ENCODE peak calls at places on chromosomes 1 and 21, in seven cellular contexts. W, U, H, G, E, R and Z are unnamed samples.

GRCh38 chr1:184875218-184875617 is 99.1 kb downstream of the NIBAN1 start:
- DNase-seq in W (no peak), U (no peak), H (no peak), G (no peak), E (no peak), R (no peak), Z (no peak)

GRCh38 chr1:7228252-7228961 is 443.2 kb downstream of the CAMTA1 start:
- DNase-seq in W (no peak), U (no peak), H (no peak), G (no peak), E (no peak), R (no peak), Z (no peak)

GRCh38 chr1:96927125-96927524 is 205.5 kb downstream of the PTBP2 start:
- DNase-seq in W (peak; percentile 33), U (no peak), H (no peak), G (no peak), E (no peak), R (no peak), Z (no peak)

GRCh38 chr1:230502996-230503395 is 76.9 kb upstream of the PGBD5 start:
- DNase-seq in W (no peak), U (no peak), H (no peak), G (no peak), E (no peak), R (no peak), Z (no peak)

GRCh38 chr1:165852896-165853295 is 25.5 kb downstream of the UCK2 start:
- DNase-seq in W (no peak), U (no peak), H (no peak), G (no peak), E (no peak), R (no peak), Z (no peak)

GRCh38 chr21:45909238-45909785 is 72.3 kb upstream of the COL6A1 start:
- DNase-seq in W (no peak), U (no peak), H (no peak), G (no peak), E (no peak), R (no peak), Z (no peak)

GRCh38 chr1:162285149-162285561 is 91.5 kb downstream of the SPATA46 start:
- DNase-seq in W (no peak), U (no peak), H (peak; percentile 83), G (no peak), E (peak; percentile 39), R (no peak), Z (no peak)

GRCh38 chr21:41867313-41867712 is 11.8 kb downstream of the PRDM15 start:
- DNase-seq in W (no peak), U (no peak), H (no peak), G (no peak), E (no peak), R (no peak), Z (no peak)

GRCh38 chr21:35838350-35838749 is 222.0 kb downstream of the SETD4 start:
- DNase-seq in W (no peak), U (no peak), H (no peak), G (no peak), E (no peak), R (no peak), Z (no peak)

GRCh38 chr1:11930571-11931445 is 3.7 kb upstream of the PLOD1 start:
- DNase-seq in W (peak; percentile 85), U (no peak), H (no peak), G (no peak), E (peak; percentile 65), R (no peak), Z (no peak)

GRCh38 chr1:9906466-9906865 is 3.6 kb downstream of the CTNNBIP1 start:
- DNase-seq in W (no peak), U (no peak), H (no peak), G (no peak), E (no peak), R (no peak), Z (no peak)

GRCh38 chr21:15112858-15113257 is 48.1 kb upstream of the NRIP1 start:
- DNase-seq in W (no peak), U (no peak), H (no peak), G (no peak), E (no peak), R (no peak), Z (no peak)

GRCh38 chr1:150168960-150169565 is 19.3 kb downstream of the PLEKHO1 start:
- DNase-seq in W (peak; percentile 45), U (peak; percentile 38), H (peak; percentile 74), G (no peak), E (peak; percentile 74), R (no peak), Z (peak; percentile 79)

GRCh38 chr1:173202430-173203145 is 4.5 kb downstream of the TNFSF4 start:
- DNase-seq in W (peak; percentile 91), U (no peak), H (peak; percentile 16), G (peak; percentile 69), E (peak; percentile 18), R (no peak), Z (no peak)

GRCh38 chr1:68904472-68904871 is 407.6 kb upstream of the DEPDC1 start:
- DNase-seq in W (no peak), U (no peak), H (no peak), G (no peak), E (no peak), R (no peak), Z (no peak)

GRCh38 chr1:2778220-2778592 is 23.3 kb downstream of the TTC34 start:
- DNase-seq in W (no peak), U (no peak), H (no peak), G (no peak), E (no peak), R (no peak), Z (no peak)

GRCh38 chr1:161090617-161091016 is 1.3 kb upstream of the NECTIN4 start:
- DNase-seq in W (no peak), U (no peak), H (no peak), G (no peak), E (no peak), R (no peak), Z (no peak)

DNA sequence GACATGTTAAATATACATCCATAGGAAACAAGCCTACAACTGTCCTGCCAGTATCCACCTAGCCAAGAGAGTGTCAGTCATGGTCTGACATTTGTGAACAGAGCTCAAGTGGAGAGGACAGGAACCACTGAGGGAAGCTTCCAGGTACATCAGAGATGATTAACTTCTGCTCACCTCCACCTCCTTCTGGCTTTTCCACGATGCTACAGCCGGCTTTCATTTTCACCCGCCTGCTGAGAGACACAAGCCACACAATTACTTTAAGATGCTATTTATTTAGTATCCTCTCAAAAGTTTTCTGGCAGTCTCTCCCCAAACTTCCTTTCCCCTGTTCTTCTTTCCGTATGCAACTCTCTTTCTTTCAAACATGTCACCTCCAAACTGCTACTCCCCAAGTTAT is 2.1 kb downstream of the ETV3 start:
- DNase-seq in W (no peak), U (no peak), H (no peak), G (no peak), E (no peak), R (no peak), Z (no peak)
- H3K4me3 ChIP-seq in W (peak overlapping the region; percentile 95), U (no peak overlapping the region), H (no peak overlapping the region), G (peak overlapping the region; percentile 95), E (no peak overlapping the region), R (peak overlapping the region; percentile 97), Z (no peak overlapping the region)

GRCh38 chr1:147809236-147809635 is 48.8 kb upstream of the GJA5 start:
- DNase-seq in W (no peak), U (no peak), H (no peak), G (no peak), E (no peak), R (no peak), Z (no peak)

GRCh38 chr1:147811273-147811672 is 50.9 kb upstream of the GJA5 start:
- DNase-seq in W (no peak), U (no peak), H (no peak), G (no peak), E (no peak), R (no peak), Z (no peak)

GRCh38 chr1:147812799-147813198 is 52.4 kb upstream of the GJA5 start:
- DNase-seq in W (no peak), U (no peak), H (no peak), G (no peak), E (no peak), R (no peak), Z (no peak)

GRCh38 chr1:147808025-147808424 is 47.6 kb upstream of the GJA5 start:
- DNase-seq in W (peak; percentile 9), U (no peak), H (no peak), G (no peak), E (no peak), R (no peak), Z (no peak)

GRCh38 chr1:147811751-147812150 is 51.3 kb upstream of the GJA5 start:
- DNase-seq in W (no peak), U (no peak), H (no peak), G (no peak), E (no peak), R (no peak), Z (no peak)
- H3K4me3 ChIP-seq in W (no peak overlapping the region), U (no peak overlapping the region), H (no peak overlapping the region), G (no peak overlapping the region), E (no peak overlapping the region), R (no peak overlapping the region), Z (no peak overlapping the region)

DNA sequence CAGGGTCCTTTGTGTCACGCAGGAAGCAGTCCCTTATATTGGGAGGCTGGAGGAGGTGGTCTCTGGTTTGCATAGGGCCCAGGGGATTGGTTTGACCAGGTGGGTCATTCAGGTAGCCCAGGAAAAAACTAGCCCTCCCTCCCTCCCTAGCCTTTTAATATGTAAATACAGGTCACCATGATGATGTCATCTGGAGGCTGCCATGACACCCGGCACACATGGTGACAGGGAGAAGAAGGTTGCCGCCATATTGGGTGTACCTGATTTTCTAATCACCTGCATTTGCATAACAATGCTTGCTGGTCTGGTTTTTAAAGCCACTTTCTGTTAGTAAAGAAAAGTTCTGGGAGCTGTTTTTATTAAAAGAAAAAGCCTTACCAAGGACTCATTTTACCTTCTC is 791.0 kb upstream of the ADGRL4 start:
- DNase-seq in W (no peak), U (no peak), H (no peak), G (no peak), E (no peak), R (no peak), Z (no peak)
- H3K4me3 ChIP-seq in W (no peak overlapping the region), U (no peak overlapping the region), H (no peak overlapping the region), G (no peak overlapping the region), E (no peak overlapping the region), R (no peak overlapping the region), Z (no peak overlapping the region)

GRCh38 chr1:30123036-30123535 is 600.3 kb downstream of the MATN1 start:
- DNase-seq in W (no peak), U (no peak), H (no peak), G (no peak), E (no peak), R (no peak), Z (no peak)

GRCh38 chr1:30125449-30126170 is 597.8 kb downstream of the MATN1 start:
- DNase-seq in W (no peak), U (no peak), H (no peak), G (no peak), E (no peak), R (no peak), Z (no peak)

GRCh38 chr1:30123896-30124295 is 599.5 kb downstream of the MATN1 start:
- DNase-seq in W (no peak), U (no peak), H (peak; percentile 10), G (no peak), E (peak; percentile 55), R (no peak), Z (no peak)

GRCh38 chr1:30126839-30127238 is 596.5 kb downstream of the MATN1 start:
- DNase-seq in W (no peak), U (no peak), H (peak; percentile 19), G (no peak), E (no peak), R (no peak), Z (no peak)

GRCh38 chr1:30125024-30125423 is 598.4 kb downstream of the MATN1 start:
- DNase-seq in W (no peak), U (no peak), H (no peak), G (no peak), E (no peak), R (no peak), Z (no peak)
- H3K4me3 ChIP-seq in W (no peak overlapping the region), U (no peak overlapping the region), H (no peak overlapping the region), G (no peak overlapping the region), E (no peak overlapping the region), R (no peak overlapping the region), Z (no peak overlapping the region)